ENCODE peak calls at places on chromosomes 3 and 15, in five cellular contexts. S is BE2C, M is NCI-H1105, R is SW480, U is SHP77. I is an unnamed sample.
A peak's percentile ranks its signal among the peaks of the same experiment; 100 is the strongest.

GRCh38 chr3:42660898-42661297 is 7.4 kb downstream of the ZBTB47 start:
- DNase-seq in R (peak; percentile 47), S (no peak), M (no peak), U (peak; percentile 31), I (no peak)

GRCh38 chr15:40471778-40472130 is 970 bp downstream of the CHST14 start:
- DNase-seq in R (peak; percentile 59), U (no peak), M (no peak), S (no peak), I (peak; percentile 59)

GRCh38 chr3:55500555-55501340 is 13.6 kb upstream of the WNT5A start:
- DNase-seq in R (no peak), U (no peak), M (no peak), S (no peak), I (no peak)

GRCh38 chr15:32730677-32731654 is 13.2 kb downstream of the GREM1 start:
- DNase-seq in S (peak; percentile 91), M (no peak), R (peak; percentile 57), U (peak; percentile 86), I (no peak)

GRCh38 chr15:84638103-84638502 is 16.0 kb downstream of the WDR73 start:
- DNase-seq in R (peak; percentile 46), U (peak; percentile 9), M (no peak), S (no peak), I (peak; percentile 18)

GRCh38 chr3:197926418-197926817 is 23.6 kb upstream of the RPL35A start:
- DNase-seq in S (no peak), M (no peak), R (no peak), U (no peak), I (no peak)

GRCh38 chr15:29333261-29333660 is 63.6 kb upstream of the NSMCE3 start:
- DNase-seq in R (no peak), M (no peak), S (no peak), U (no peak), I (no peak)

GRCh38 chr3:108472011-108472591 is 38.3 kb downstream of the MYH15 start:
- DNase-seq in S (peak; percentile 76), R (peak; percentile 48), U (no peak), M (no peak), I (no peak)

GRCh38 chr3:85476891-85477495 is 518.2 kb downstream of the CADM2 start:
- DNase-seq in R (no peak), S (peak; percentile 10), M (no peak), U (no peak), I (no peak)

GRCh38 chr15:71333839-71334238 is 218.6 kb downstream of the THSD4 start:
- DNase-seq in U (no peak), S (no peak), M (no peak), R (no peak), I (no peak)

GRCh38 chr3:57755368-57756021 is 614 bp upstream of the SLMAP start:
- DNase-seq in S (peak; percentile 33), U (peak; percentile 73), M (no peak), R (peak; percentile 72), I (peak; percentile 2)

GRCh38 chr15:58527573-58528196 is 95.9 kb downstream of the LIPC start:
- DNase-seq in M (no peak), R (no peak), U (no peak), S (no peak), I (no peak)

GRCh38 chr3:82100378-82100777 is 338.9 kb upstream of the GBE1 start:
- DNase-seq in R (no peak), S (no peak), M (no peak), U (no peak), I (no peak)

I was measured in NCI-H526.